ENCODE peak calls at places on chromosomes 5 and 9, in nine cellular contexts. O, D, A, E, R, G, I, K and C are unnamed samples.

GRCh38 chr9:104682642-104683041 is 11.7 kb upstream of the OR13D1 start:
- DNase-seq in D (no peak), A (no peak), O (peak; percentile 16), G (no peak), R (no peak), K (no peak), E (peak; percentile 66), I (peak; percentile 62), C (no peak)

GRCh38 chr5:10288600-10289213 is 19.0 kb downstream of the CMBL start:
- DNase-seq in K (peak; percentile 48), D (peak; percentile 15), R (peak; percentile 89), G (no peak), O (no peak), I (peak; percentile 91), E (peak; percentile 43), A (no peak), C (peak; percentile 91)

GRCh38 chr5:10018211-10018610 is 231.5 kb downstream of the ATPSCKMT start:
- DNase-seq in I (no peak), K (no peak), O (no peak), R (no peak), D (no peak), G (no peak), E (peak; percentile 61), A (no peak), C (no peak)

GRCh38 chr5:142486581-142486980 is 161.8 kb upstream of the SPRY4 start:
- DNase-seq in K (no peak), G (no peak), O (peak; percentile 36), E (peak; percentile 3), A (no peak), R (no peak), I (no peak), D (no peak), C (no peak)

GRCh38 chr5:138819065-138819464 is 56.1 kb downstream of the LRRTM2 start:
- DNase-seq in O (no peak), K (no peak), A (no peak), D (no peak), E (no peak), I (no peak), G (no peak), R (no peak), C (no peak)

GRCh38 chr5:6461793-6462650 is 13.4 kb downstream of the UBE2QL1 start:
- DNase-seq in D (no peak), K (no peak), I (no peak), E (no peak), A (no peak), R (no peak), O (no peak), G (no peak), C (no peak)

GRCh38 chr5:139146809-139147742 is 51.1 kb downstream of the SIL1 start:
- DNase-seq in R (no peak), G (no peak), E (no peak), A (no peak), O (no peak), K (no peak), I (no peak), D (no peak), C (no peak)

GRCh38 chr5:147391781-147392180 is 118.1 kb downstream of the DPYSL3 start:
- DNase-seq in D (no peak), A (peak; percentile 79), G (no peak), O (peak; percentile 88), I (peak; percentile 2), E (peak; percentile 77), K (no peak), R (no peak), C (no peak)

GRCh38 chr5:149133795-149134777 is 7.2 kb upstream of the ABLIM3 start:
- DNase-seq in D (no peak), O (peak; percentile 82), A (peak; percentile 59), E (peak; percentile 100), R (no peak), I (no peak), K (no peak), G (no peak), C (no peak)

GRCh38 chr5:128538249-128539037 is 398 bp upstream of the FBN2 start:
- DNase-seq in G (peak; percentile 89), E (peak; percentile 77), O (peak; percentile 78), R (peak; percentile 51), I (no peak), D (no peak), A (peak; percentile 76), K (no peak), C (peak; percentile 75)

GRCh38 chr5:33921005-33921404 is 15.2 kb upstream of the RXFP3 start:
- DNase-seq in R (no peak), A (no peak), D (no peak), O (no peak), E (no peak), K (no peak), G (no peak), I (no peak), C (no peak)

GRCh38 chr5:111948517-111948916 is 191.5 kb upstream of the NREP start:
- DNase-seq in R (no peak), G (no peak), D (no peak), E (peak; percentile 41), O (peak; percentile 96), K (no peak), I (no peak), A (no peak), C (no peak)

GRCh38 chr9:96152550-96152949 is 149.4 kb downstream of the HSD17B3 start:
- DNase-seq in E (no peak), A (no peak), R (no peak), K (no peak), D (no peak), I (no peak), G (no peak), O (no peak), C (no peak)

GRCh38 chr5:75496026-75496425 is 15.4 kb downstream of the CERT1 start:
- DNase-seq in E (no peak), I (no peak), D (no peak), K (no peak), R (no peak), G (no peak), A (no peak), O (no peak), C (no peak)

GRCh38 chr9:95413793-95414192 is 96.3 kb upstream of the FANCC start:
- DNase-seq in A (no peak), E (no peak), O (no peak), D (no peak), I (no peak), K (no peak), G (no peak), R (no peak), C (no peak)

GRCh38 chr9:97412628-97413382 is 909 bp downstream of the TDRD7 start:
- DNase-seq in G (no peak), D (no peak), E (peak; percentile 24), K (no peak), O (no peak), R (no peak), A (peak; percentile 28), I (peak; percentile 28), C (no peak)

GRCh38 chr5:84383816-84384603 is 670 bp downstream of the EDIL3 start:
- DNase-seq in A (peak; percentile 22), G (peak; percentile 85), E (peak; percentile 53), O (peak; percentile 40), K (no peak), D (no peak), I (no peak), R (peak; percentile 53), C (peak; percentile 75)
- TF ChIP-seq CTCF in A (no peak), G (no peak), E (no peak), O (no peak), K (no peak), D (no peak), I (no peak), R (no peak), C (no peak)

GRCh38 chr5:37694867-37695266 is 145.0 kb downstream of the GDNF start:
- DNase-seq in R (no peak), A (no peak), E (no peak), O (no peak), D (no peak), K (no peak), G (no peak), I (no peak), C (no peak)

GRCh38 chr5:37701868-37702267 is 138.0 kb downstream of the GDNF start:
- DNase-seq in K (no peak), A (no peak), O (no peak), I (no peak), G (no peak), R (no peak), E (no peak), D (no peak), C (no peak)

GRCh38 chr5:37695651-37696050 is 144.2 kb downstream of the GDNF start:
- DNase-seq in A (no peak), I (no peak), G (no peak), E (no peak), R (no peak), O (no peak), D (no peak), K (no peak), C (no peak)

GRCh38 chr5:37696190-37697021 is 143.4 kb downstream of the GDNF start:
- DNase-seq in E (peak; percentile 82), D (no peak), I (no peak), R (no peak), G (no peak), K (no peak), O (peak; percentile 9), A (no peak), C (no peak)
- H3K27ac ChIP-seq in E (peak overlapping the region; percentile 78), D (no peak overlapping the region), I (no peak overlapping the region), R (no peak overlapping the region), G (no peak overlapping the region), K (no peak overlapping the region), O (no peak overlapping the region), A (no peak overlapping the region), C (no peak overlapping the region)

DNA sequence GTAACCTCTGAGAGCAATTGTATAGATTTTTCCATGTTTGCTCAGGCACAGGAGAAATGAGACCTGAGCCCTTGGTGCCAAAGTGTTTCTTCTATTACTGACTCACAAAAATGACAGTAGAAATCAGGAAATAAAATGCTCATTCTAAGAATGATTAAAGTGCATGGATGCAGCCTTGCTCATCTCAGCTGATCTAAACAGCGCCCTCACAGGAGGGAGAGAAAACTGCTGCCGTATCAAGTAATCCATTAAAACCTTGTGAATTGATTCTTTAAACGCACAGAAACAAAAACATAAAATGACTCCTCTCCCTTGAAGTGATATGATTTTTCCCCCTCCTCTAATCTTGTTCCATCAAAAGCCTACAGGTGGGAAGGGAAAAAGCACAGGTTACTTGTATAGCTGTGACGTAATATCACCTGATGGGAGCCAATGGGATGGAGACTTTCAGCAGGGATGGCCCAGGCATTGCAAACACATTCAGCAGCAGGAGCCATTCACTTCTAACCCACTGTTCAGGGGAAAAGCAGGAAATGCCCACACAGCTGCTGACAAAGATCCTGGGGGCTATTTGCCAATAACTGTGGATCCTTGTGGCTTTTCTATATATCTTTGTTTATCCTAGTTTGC is 76.7 kb downstream of the PLCXD3 start:
- DNase-seq in A (no peak), R (no peak), I (no peak), O (no peak), G (peak; percentile 41), D (no peak), E (peak; percentile 49), K (no peak), C (no peak)
- TF ChIP-seq CTCF in A (no peak), R (no peak), I (peak; percentile 74), O (peak; percentile 67), G (peak; percentile 88), D (no peak), E (peak; percentile 87), K (no peak), C (no peak)

DNA sequence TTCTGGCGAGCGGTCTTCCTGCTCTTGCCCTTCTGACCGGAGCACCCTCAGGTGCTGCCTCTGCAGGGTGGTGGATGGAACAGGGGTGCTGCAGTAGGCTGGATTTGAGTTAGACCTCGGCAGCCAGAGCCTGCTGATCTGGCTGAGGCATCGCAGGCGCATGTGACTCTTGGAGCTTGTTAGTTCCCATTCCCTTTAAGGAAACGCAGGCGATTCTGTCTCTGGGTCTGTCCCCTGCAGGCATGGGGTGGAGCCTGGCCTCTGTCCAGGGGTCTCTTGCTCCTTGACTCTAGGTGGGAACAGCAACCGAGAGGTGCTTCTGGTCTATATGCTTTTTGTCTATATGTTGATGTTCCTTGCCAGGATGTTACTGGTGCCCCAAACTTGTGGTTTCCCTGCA is 3.1 kb downstream of the WNK2 start:
- DNase-seq in K (no peak), G (no peak), I (no peak), A (no peak), E (no peak), D (no peak), O (no peak), R (peak; percentile 53), C (peak; percentile 47)
- H3K27ac ChIP-seq in K (no peak overlapping the region), G (no peak overlapping the region), I (no peak overlapping the region), A (no peak overlapping the region), E (no peak overlapping the region), D (no peak overlapping the region), O (no peak overlapping the region), R (no peak overlapping the region), C (no peak overlapping the region)